ENCODE peak calls at places on chromosomes 16 and 17, in four cellular contexts. One of them, this sample, is unnamed.

GRCh38 chr17:72338847-72339790 is 218.3 kb downstream of the SOX9 start:
- DNase-seq in heart right ventricle: peak
- DNase-seq in fibroblast of mammary gland: peak
- DNase-seq in suprapubic skin: no peak
- DNase-seq in this sample: peak

GRCh38 chr17:77444653-77445029 is 303.9 kb downstream of the SEC14L1 start:
- DNase-seq in suprapubic skin: no peak
- DNase-seq in fibroblast of mammary gland: peak
- DNase-seq in heart right ventricle: peak
- DNase-seq in this sample: peak

GRCh38 chr17:61251939-61252865 is 147.4 kb upstream of the TBX2 start:
- DNase-seq in heart right ventricle: peak
- DNase-seq in fibroblast of mammary gland: peak
- DNase-seq in suprapubic skin: peak
- DNase-seq in this sample: peak

GRCh38 chr17:45313419-45313771 is 3.4 kb downstream of the MAP3K14 start:
- DNase-seq in heart right ventricle: no peak
- DNase-seq in fibroblast of mammary gland: no peak
- DNase-seq in suprapubic skin: no peak
- DNase-seq in this sample: no peak

GRCh38 chr17:67602974-67603373 is 114.8 kb upstream of the NOL11 start:
- DNase-seq in suprapubic skin: no peak
- DNase-seq in fibroblast of mammary gland: peak
- DNase-seq in heart right ventricle: no peak
- DNase-seq in this sample: peak

GRCh38 chr16:77273-77806 is 685 bp upstream of the MPG start:
- DNase-seq in suprapubic skin: no peak
- DNase-seq in heart right ventricle: peak
- DNase-seq in fibroblast of mammary gland: peak
- DNase-seq in this sample: peak

GRCh38 chr16:27515874-27516353 is 33.8 kb downstream of the GTF3C1 start:
- DNase-seq in fibroblast of mammary gland: peak
- DNase-seq in heart right ventricle: peak
- DNase-seq in suprapubic skin: no peak
- DNase-seq in this sample: peak

GRCh38 chr16:61295311-61295710 is 740.9 kb downstream of the CDH8 start:
- DNase-seq in fibroblast of mammary gland: no peak
- DNase-seq in heart right ventricle: no peak
- DNase-seq in suprapubic skin: no peak
- DNase-seq in this sample: no peak

GRCh38 chr17:74085434-74085833 is 118.0 kb upstream of the RPL38 start:
- DNase-seq in heart right ventricle: no peak
- DNase-seq in fibroblast of mammary gland: peak
- DNase-seq in suprapubic skin: no peak
- DNase-seq in this sample: no peak

GRCh38 chr17:73493212-73493814 is 150.9 kb downstream of the SDK2 start:
- DNase-seq in fibroblast of mammary gland: no peak
- DNase-seq in heart right ventricle: no peak
- DNase-seq in suprapubic skin: no peak
- DNase-seq in this sample: no peak

GRCh38 chr17:16915752-16916556 is 56.0 kb downstream of the TNFRSF13B start:
- DNase-seq in fibroblast of mammary gland: peak
- DNase-seq in suprapubic skin: no peak
- DNase-seq in heart right ventricle: no peak
- DNase-seq in this sample: peak

GRCh38 chr16:86945166-86945900 is 367.0 kb downstream of the FOXL1 start:
- DNase-seq in suprapubic skin: no peak
- DNase-seq in fibroblast of mammary gland: no peak
- DNase-seq in heart right ventricle: no peak
- DNase-seq in this sample: no peak

GRCh38 chr17:58493506-58493905 is 5.3 kb upstream of the HSF5 start:
- DNase-seq in suprapubic skin: no peak
- DNase-seq in fibroblast of mammary gland: no peak
- DNase-seq in heart right ventricle: no peak
- DNase-seq in this sample: no peak

GRCh38 chr16:67441289-67441753 is 10.4 kb downstream of the HSD11B2 start:
- DNase-seq in heart right ventricle: peak
- DNase-seq in fibroblast of mammary gland: no peak
- DNase-seq in suprapubic skin: peak
- DNase-seq in this sample: no peak

GRCh38 chr16:68147438-68147837 is 62.3 kb downstream of the NFATC3 start:
- DNase-seq in fibroblast of mammary gland: peak
- DNase-seq in heart right ventricle: no peak
- DNase-seq in suprapubic skin: no peak
- DNase-seq in this sample: peak

GRCh38 chr16:67481561-67482259 is 753 bp upstream of the ATP6V0D1 start:
- DNase-seq in fibroblast of mammary gland: peak
- DNase-seq in heart right ventricle: peak
- DNase-seq in suprapubic skin: peak
- DNase-seq in this sample: peak

GRCh38 chr17:76735006-76735405 is 2.1 kb downstream of the SRSF2 start:
- DNase-seq in fibroblast of mammary gland: peak
- DNase-seq in heart right ventricle: no peak
- DNase-seq in suprapubic skin: no peak
- DNase-seq in this sample: peak

GRCh38 chr16:4315185-4316102 is at the start of gene GLIS2:
- DNase-seq in heart right ventricle: peak
- DNase-seq in fibroblast of mammary gland: peak
- DNase-seq in suprapubic skin: no peak
- DNase-seq in this sample: peak

GRCh38 chr16:22240023-22240697 is 34.1 kb downstream of the EEF2K start:
- DNase-seq in suprapubic skin: no peak
- DNase-seq in fibroblast of mammary gland: peak
- DNase-seq in heart right ventricle: no peak
- DNase-seq in this sample: peak

GRCh38 chr17:32943206-32943605 is 15.3 kb downstream of the TMEM98 start:
- DNase-seq in suprapubic skin: no peak
- DNase-seq in fibroblast of mammary gland: no peak
- DNase-seq in heart right ventricle: no peak
- DNase-seq in this sample: peak

GRCh38 chr16:12300946-12301500 is 324.5 kb downstream of the SNX29 start:
- DNase-seq in heart right ventricle: no peak
- DNase-seq in suprapubic skin: no peak
- DNase-seq in fibroblast of mammary gland: no peak
- DNase-seq in this sample: no peak

GRCh38 chr17:37698856-37699255 is 46.0 kb downstream of the HNF1B start:
- DNase-seq in fibroblast of mammary gland: no peak
- DNase-seq in suprapubic skin: no peak
- DNase-seq in heart right ventricle: no peak
- DNase-seq in this sample: no peak

GRCh38 chr17:72879877-72880276 is 212.6 kb downstream of the SLC39A11 start:
- DNase-seq in heart right ventricle: no peak
- DNase-seq in suprapubic skin: no peak
- DNase-seq in fibroblast of mammary gland: no peak
- DNase-seq in this sample: no peak

GRCh38 chr17:5832886-5833285 is 237.3 kb upstream of the WSCD1 start:
- DNase-seq in fibroblast of mammary gland: no peak
- DNase-seq in heart right ventricle: no peak
- DNase-seq in suprapubic skin: no peak
- DNase-seq in this sample: peak

GRCh38 chr17:77563439-77564102 is 394.9 kb upstream of the TNRC6C start:
- DNase-seq in heart right ventricle: no peak
- DNase-seq in fibroblast of mammary gland: no peak
- DNase-seq in suprapubic skin: no peak
- DNase-seq in this sample: no peak

GRCh38 chr17:12041316-12041715 is 20.6 kb downstream of the MAP2K4 start:
- DNase-seq in suprapubic skin: no peak
- DNase-seq in heart right ventricle: no peak
- DNase-seq in fibroblast of mammary gland: peak
- DNase-seq in this sample: peak

GRCh38 chr16:9042943-9043680 is 48.3 kb upstream of the HAPSTR1 start:
- DNase-seq in fibroblast of mammary gland: peak
- DNase-seq in suprapubic skin: no peak
- DNase-seq in heart right ventricle: no peak
- DNase-seq in this sample: peak

GRCh38 chr17:51032850-51033249 is 87.8 kb downstream of the SPAG9 start:
- DNase-seq in suprapubic skin: no peak
- DNase-seq in fibroblast of mammary gland: no peak
- DNase-seq in heart right ventricle: no peak
- DNase-seq in this sample: peak

GRCh38 chr16:12436201-12436657 is 367.5 kb downstream of the CPPED1 start:
- DNase-seq in fibroblast of mammary gland: no peak
- DNase-seq in suprapubic skin: no peak
- DNase-seq in heart right ventricle: no peak
- DNase-seq in this sample: no peak

GRCh38 chr17:9677411-9677810 is 32.1 kb downstream of the USP43 start:
- DNase-seq in suprapubic skin: no peak
- DNase-seq in fibroblast of mammary gland: no peak
- DNase-seq in heart right ventricle: no peak
- DNase-seq in this sample: no peak

GRCh38 chr17:63694229-63694973 is 5.5 kb downstream of the LIMD2 start:
- DNase-seq in fibroblast of mammary gland: no peak
- DNase-seq in suprapubic skin: no peak
- DNase-seq in heart right ventricle: no peak
- DNase-seq in this sample: no peak

GRCh38 chr16:2969545-2970521 is 685 bp downstream of the PAQR4 start:
- DNase-seq in suprapubic skin: no peak
- DNase-seq in heart right ventricle: peak
- DNase-seq in fibroblast of mammary gland: peak
- DNase-seq in this sample: peak

GRCh38 chr17:66300956-66301355 is 1.5 kb upstream of the PRKCA start:
- DNase-seq in suprapubic skin: no peak
- DNase-seq in fibroblast of mammary gland: no peak
- DNase-seq in heart right ventricle: no peak
- DNase-seq in this sample: peak

GRCh38 chr17:66299721-66300120 is 2.7 kb upstream of the PRKCA start:
- DNase-seq in suprapubic skin: no peak
- DNase-seq in heart right ventricle: no peak
- DNase-seq in fibroblast of mammary gland: peak
- DNase-seq in this sample: peak

GRCh38 chr17:66301864-66302741 is at the start of gene PRKCA:
- DNase-seq in suprapubic skin: peak
- DNase-seq in fibroblast of mammary gland: peak
- DNase-seq in heart right ventricle: peak
- DNase-seq in this sample: peak

GRCh38 chr17:66302761-66303626 is 581 bp downstream of the PRKCA start:
- DNase-seq in suprapubic skin: peak
- DNase-seq in heart right ventricle: peak
- DNase-seq in fibroblast of mammary gland: peak
- DNase-seq in this sample: peak

DNA sequence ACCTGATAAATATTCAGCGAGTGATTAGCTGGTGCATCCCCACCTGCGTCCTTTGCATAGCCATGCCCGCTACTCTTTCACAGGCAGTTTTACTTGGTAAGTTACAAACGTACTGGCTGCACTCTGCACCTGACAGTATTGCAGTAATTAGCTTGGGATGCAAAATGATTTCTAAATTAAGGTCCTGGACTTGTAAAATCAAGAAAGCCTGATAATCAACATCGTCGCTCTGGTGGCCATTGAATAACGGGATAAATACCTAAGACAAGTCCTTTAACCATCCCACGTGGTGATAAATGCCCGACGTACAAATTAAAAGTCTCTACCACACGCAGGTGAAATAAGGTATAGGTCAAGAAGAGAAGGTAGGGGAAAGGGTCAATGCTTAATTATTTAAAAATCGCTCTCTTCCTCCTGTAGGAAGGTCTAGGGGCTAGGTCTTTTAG is 972 bp upstream of the PRKCA start:
- DNase-seq in heart right ventricle: no peak
- DNase-seq in suprapubic skin: no peak
- DNase-seq in fibroblast of mammary gland: no peak
- DNase-seq in this sample: no peak
- TF ChIP-seq CTCF in heart right ventricle: no peak
- TF ChIP-seq CTCF in suprapubic skin: no peak
- TF ChIP-seq CTCF in fibroblast of mammary gland: no peak
- TF ChIP-seq CTCF in this sample: no peak

GRCh38 chr17:28576758-28577465 is at the start of gene ALDOC:
- DNase-seq in fibroblast of mammary gland: peak
- DNase-seq in suprapubic skin: peak
- DNase-seq in heart right ventricle: peak
- DNase-seq in this sample: peak
- H3K4me3 ChIP-seq in fibroblast of mammary gland: peak
- H3K4me3 ChIP-seq in suprapubic skin: peak
- H3K4me3 ChIP-seq in heart right ventricle: peak
- H3K4me3 ChIP-seq in this sample: peak

GRCh38 chr16:6032438-6032837 is 934.8 kb upstream of the EEF2KMT start:
- DNase-seq in suprapubic skin: no peak
- DNase-seq in heart right ventricle: no peak
- DNase-seq in fibroblast of mammary gland: no peak
- DNase-seq in this sample: no peak
- TF ChIP-seq CTCF in suprapubic skin: no peak
- TF ChIP-seq CTCF in heart right ventricle: no peak
- TF ChIP-seq CTCF in fibroblast of mammary gland: no peak
- TF ChIP-seq CTCF in this sample: no peak

GRCh38 chr17:19975601-19976000 is 2.0 kb downstream of the AKAP10 start:
- DNase-seq in heart right ventricle: no peak
- DNase-seq in fibroblast of mammary gland: no peak
- DNase-seq in suprapubic skin: no peak
- DNase-seq in this sample: no peak

GRCh38 chr17:19977360-19978205 is at the start of gene AKAP10:
- DNase-seq in fibroblast of mammary gland: peak
- DNase-seq in heart right ventricle: peak
- DNase-seq in suprapubic skin: peak
- DNase-seq in this sample: peak

GRCh38 chr17:19978803-19979202 is 1.2 kb upstream of the AKAP10 start:
- DNase-seq in heart right ventricle: no peak
- DNase-seq in fibroblast of mammary gland: no peak
- DNase-seq in suprapubic skin: no peak
- DNase-seq in this sample: no peak

GRCh38 chr17:19978206-19978802 is 676 bp upstream of the AKAP10 start:
- DNase-seq in fibroblast of mammary gland: peak
- DNase-seq in heart right ventricle: no peak
- DNase-seq in suprapubic skin: no peak
- DNase-seq in this sample: no peak

DNA sequence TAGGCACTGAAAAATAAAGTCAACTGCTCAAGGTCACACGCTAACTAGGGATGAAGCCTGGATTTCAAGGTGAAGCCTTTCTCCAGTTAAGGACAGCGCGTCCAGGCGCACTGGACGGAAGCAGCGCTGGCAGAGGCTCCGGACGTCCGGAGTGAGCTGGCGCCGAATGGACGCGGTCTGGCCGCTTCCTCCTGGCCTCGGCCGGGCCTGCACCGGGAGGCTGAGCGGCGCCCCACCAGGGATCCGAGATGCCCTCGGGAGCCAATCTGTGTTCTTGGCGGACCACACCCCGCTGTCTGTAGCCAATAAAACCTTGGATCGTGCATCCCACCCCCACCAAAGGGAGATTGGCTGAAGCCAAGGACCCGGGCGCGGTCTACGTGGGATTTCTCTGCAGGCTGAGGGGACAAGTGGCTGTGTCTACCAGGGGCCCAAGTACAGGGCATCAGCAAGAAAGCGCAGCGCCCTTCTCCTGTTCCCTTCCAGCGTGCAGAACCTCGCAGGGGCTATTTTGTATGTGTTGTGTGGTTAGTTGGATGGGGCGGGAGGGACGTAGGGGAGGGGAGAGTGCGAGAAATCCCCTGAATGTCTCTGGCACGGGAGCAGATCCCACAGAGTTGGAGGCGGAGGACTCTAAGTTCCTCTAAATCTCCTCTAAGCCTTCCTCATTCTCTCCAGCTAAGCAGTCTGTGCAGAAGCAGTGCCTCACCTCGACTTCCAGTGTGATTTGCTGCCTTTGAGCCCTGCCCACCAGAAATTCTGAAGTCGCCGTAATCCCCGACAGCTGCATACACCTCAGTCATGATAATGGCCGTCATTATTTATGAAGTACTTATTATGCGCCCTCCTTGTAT is 2.5 kb upstream of the AKAP10 start:
- DNase-seq in heart right ventricle: peak
- DNase-seq in suprapubic skin: no peak
- DNase-seq in fibroblast of mammary gland: peak
- DNase-seq in this sample: no peak
- H3K4me3 ChIP-seq in heart right ventricle: no peak
- H3K4me3 ChIP-seq in suprapubic skin: no peak
- H3K4me3 ChIP-seq in fibroblast of mammary gland: no peak
- H3K4me3 ChIP-seq in this sample: no peak